ENCODE peak calls at places on chromosomes 7 and 10, in four cellular contexts. One of them, this sample, is unnamed.

GRCh38 chr7:99309141-99309540 is 16.6 kb upstream of the ARPC1A start:
- DNase-seq in K562: no peak
- DNase-seq in GM12878: no peak
- DNase-seq in HL-60: no peak
- DNase-seq in this sample: no peak

GRCh38 chr7:152899482-152900166 is 140.1 kb downstream of the ACTR3B start:
- DNase-seq in K562: no peak
- DNase-seq in GM12878: no peak
- DNase-seq in HL-60: no peak
- DNase-seq in this sample: no peak

GRCh38 chr10:63064706-63065105 is 68.4 kb upstream of the NRBF2 start:
- DNase-seq in K562: no peak
- DNase-seq in GM12878: no peak
- DNase-seq in HL-60: no peak
- DNase-seq in this sample: no peak

GRCh38 chr10:132554991-132555647 is 17.5 kb downstream of the INPP5A start:
- DNase-seq in K562: peak
- DNase-seq in GM12878: no peak
- DNase-seq in HL-60: peak
- DNase-seq in this sample: peak

GRCh38 chr10:97921581-97922377 is 72.1 kb downstream of the GOLGA7B start:
- DNase-seq in K562: no peak
- DNase-seq in GM12878: no peak
- DNase-seq in HL-60: no peak
- DNase-seq in this sample: no peak

GRCh38 chr10:116961305-116962251 is 43.4 kb downstream of the SHTN1 start:
- DNase-seq in K562: no peak
- DNase-seq in GM12878: no peak
- DNase-seq in HL-60: no peak
- DNase-seq in this sample: no peak

GRCh38 chr7:154832557-154833138 is 170.3 kb downstream of the PAXIP1 start:
- DNase-seq in K562: peak
- DNase-seq in GM12878: no peak
- DNase-seq in HL-60: peak
- DNase-seq in this sample: peak

GRCh38 chr7:158837790-158838189 is 8.5 kb upstream of the ESYT2 start:
- DNase-seq in K562: no peak
- DNase-seq in GM12878: no peak
- DNase-seq in HL-60: no peak
- DNase-seq in this sample: no peak

GRCh38 chr7:159049266-159050025 is 95.2 kb downstream of the VIPR2 start:
- DNase-seq in K562: no peak
- DNase-seq in GM12878: no peak
- DNase-seq in HL-60: no peak
- DNase-seq in this sample: no peak

GRCh38 chr7:45107356-45107755 is 4.1 kb downstream of the TBRG4 start:
- DNase-seq in K562: no peak
- DNase-seq in GM12878: no peak
- DNase-seq in HL-60: no peak
- DNase-seq in this sample: no peak

GRCh38 chr10:110363572-110364411 is 59.1 kb upstream of the SMNDC1 start:
- DNase-seq in K562: no peak
- DNase-seq in GM12878: no peak
- DNase-seq in HL-60: no peak
- DNase-seq in this sample: no peak

GRCh38 chr10:15476337-15476736 is 105.2 kb upstream of the FAM171A1 start:
- DNase-seq in K562: no peak
- DNase-seq in GM12878: no peak
- DNase-seq in HL-60: no peak
- DNase-seq in this sample: no peak

GRCh38 chr10:1344846-1345245 is 288.7 kb downstream of the WDR37 start:
- DNase-seq in K562: no peak
- DNase-seq in GM12878: no peak
- DNase-seq in HL-60: no peak
- DNase-seq in this sample: no peak

GRCh38 chr10:1093696-1094095 is 37.5 kb downstream of the WDR37 start:
- DNase-seq in K562: no peak
- DNase-seq in GM12878: no peak
- DNase-seq in HL-60: no peak
- DNase-seq in this sample: no peak

GRCh38 chr10:15168296-15168780 is at the start of gene NMT2:
- DNase-seq in K562: peak
- DNase-seq in GM12878: no peak
- DNase-seq in HL-60: no peak
- DNase-seq in this sample: peak

GRCh38 chr10:124152781-124153600 is 59.6 kb upstream of the CHST15 start:
- DNase-seq in K562: peak
- DNase-seq in GM12878: peak
- DNase-seq in HL-60: peak
- DNase-seq in this sample: peak

GRCh38 chr10:28089467-28089866 is 90.6 kb upstream of the ODAD2 start:
- DNase-seq in K562: no peak
- DNase-seq in GM12878: no peak
- DNase-seq in HL-60: no peak
- DNase-seq in this sample: no peak
- TF ChIP-seq POLR2AphosphoS5 in K562: no peak
- TF ChIP-seq POLR2AphosphoS5 in GM12878: no peak
- TF ChIP-seq POLR2AphosphoS5 in HL-60: no peak
- TF ChIP-seq POLR2AphosphoS5 in this sample: no peak

GRCh38 chr10:131258256-131258655 is 53.3 kb downstream of the TCERG1L start:
- DNase-seq in K562: no peak
- DNase-seq in GM12878: no peak
- DNase-seq in HL-60: no peak
- DNase-seq in this sample: no peak
- TF ChIP-seq SPI1 in K562: no peak
- TF ChIP-seq SPI1 in GM12878: no peak
- TF ChIP-seq SPI1 in HL-60: no peak
- TF ChIP-seq SPI1 in this sample: no peak

GRCh38 chr7:2519119-2519930 is at the start of gene LFNG:
- DNase-seq in K562: peak
- DNase-seq in GM12878: peak
- DNase-seq in HL-60: peak
- DNase-seq in this sample: peak
- TF ChIP-seq POLR2AphosphoS5 in K562: no peak
- TF ChIP-seq POLR2AphosphoS5 in GM12878: peak
- TF ChIP-seq POLR2AphosphoS5 in HL-60: peak
- TF ChIP-seq POLR2AphosphoS5 in this sample: no peak

GRCh38 chr7:150973571-150974451 is 4.3 kb downstream of the KCNH2 start:
- DNase-seq in K562: no peak
- DNase-seq in GM12878: no peak
- DNase-seq in HL-60: no peak
- DNase-seq in this sample: no peak
- TF ChIP-seq SPI1 in K562: no peak
- TF ChIP-seq SPI1 in GM12878: no peak
- TF ChIP-seq SPI1 in HL-60: no peak
- TF ChIP-seq SPI1 in this sample: no peak

GRCh38 chr7:84631913-84632312 is 437.3 kb upstream of the SEMA3A start:
- DNase-seq in K562: no peak
- DNase-seq in GM12878: no peak
- DNase-seq in HL-60: no peak
- DNase-seq in this sample: no peak

GRCh38 chr7:84638339-84638697 is 443.7 kb upstream of the SEMA3A start:
- DNase-seq in K562: no peak
- DNase-seq in GM12878: no peak
- DNase-seq in HL-60: no peak
- DNase-seq in this sample: no peak

GRCh38 chr7:84642611-84643010 is 448.0 kb upstream of the SEMA3A start:
- DNase-seq in K562: no peak
- DNase-seq in GM12878: no peak
- DNase-seq in HL-60: no peak
- DNase-seq in this sample: no peak

GRCh38 chr7:84640637-84641036 is 446.0 kb upstream of the SEMA3A start:
- DNase-seq in K562: no peak
- DNase-seq in GM12878: no peak
- DNase-seq in HL-60: no peak
- DNase-seq in this sample: no peak

GRCh38 chr7:84637568-84638338 is 443.2 kb upstream of the SEMA3A start:
- DNase-seq in K562: no peak
- DNase-seq in GM12878: no peak
- DNase-seq in HL-60: no peak
- DNase-seq in this sample: no peak
- TF ChIP-seq POLR2AphosphoS5 in K562: no peak
- TF ChIP-seq POLR2AphosphoS5 in GM12878: no peak
- TF ChIP-seq POLR2AphosphoS5 in HL-60: no peak
- TF ChIP-seq POLR2AphosphoS5 in this sample: no peak

GRCh38 chr7:75734586-75735047 is 4.1 kb downstream of the HIP1 start:
- DNase-seq in K562: peak
- DNase-seq in GM12878: no peak
- DNase-seq in HL-60: no peak
- DNase-seq in this sample: no peak
- TF ChIP-seq SPI1 in K562: no peak
- TF ChIP-seq SPI1 in GM12878: no peak
- TF ChIP-seq SPI1 in HL-60: no peak
- TF ChIP-seq SPI1 in this sample: no peak

GRCh38 chr10:103450201-103450695 is 1.9 kb downstream of the CALHM2 start:
- DNase-seq in K562: no peak
- DNase-seq in GM12878: no peak
- DNase-seq in HL-60: no peak
- DNase-seq in this sample: no peak

GRCh38 chr10:103452714-103453230 is 602 bp upstream of the CALHM2 start:
- DNase-seq in K562: no peak
- DNase-seq in GM12878: no peak
- DNase-seq in HL-60: no peak
- DNase-seq in this sample: no peak

GRCh38 chr10:103454026-103454425 is 1.9 kb upstream of the CALHM2 start:
- DNase-seq in K562: no peak
- DNase-seq in GM12878: no peak
- DNase-seq in HL-60: no peak
- DNase-seq in this sample: no peak

GRCh38 chr10:103451091-103451801 is 924 bp downstream of the CALHM2 start:
- DNase-seq in K562: peak
- DNase-seq in GM12878: no peak
- DNase-seq in HL-60: peak
- DNase-seq in this sample: peak

GRCh38 chr10:103451871-103452713 is at the start of gene CALHM2:
- DNase-seq in K562: no peak
- DNase-seq in GM12878: no peak
- DNase-seq in HL-60: peak
- DNase-seq in this sample: peak
- TF ChIP-seq POLR2AphosphoS5 in K562: no peak
- TF ChIP-seq POLR2AphosphoS5 in GM12878: peak
- TF ChIP-seq POLR2AphosphoS5 in HL-60: no peak
- TF ChIP-seq POLR2AphosphoS5 in this sample: peak

DNA sequence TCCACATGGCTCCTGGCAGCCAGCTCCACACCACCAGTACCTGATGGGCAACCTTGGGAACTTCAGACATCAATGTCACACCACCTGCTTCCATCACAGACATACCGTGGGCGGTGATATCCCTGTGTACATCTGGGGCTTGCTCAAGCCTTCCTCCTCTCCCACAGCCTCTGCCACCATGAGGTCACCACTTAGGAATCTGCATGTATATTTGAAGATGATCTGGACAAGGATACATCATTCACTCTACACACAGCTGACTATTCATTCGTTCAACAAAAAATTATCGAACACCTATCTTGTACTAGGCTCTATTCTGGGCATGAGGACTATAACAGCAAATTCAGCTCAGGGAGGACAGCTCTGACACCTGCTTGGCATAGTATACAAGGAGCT is 6.8 kb downstream of the DLG5 start:
- DNase-seq in K562: peak
- DNase-seq in GM12878: no peak
- DNase-seq in HL-60: no peak
- DNase-seq in this sample: no peak
- TF ChIP-seq SPI1 in K562: no peak
- TF ChIP-seq SPI1 in GM12878: no peak
- TF ChIP-seq SPI1 in HL-60: no peak
- TF ChIP-seq SPI1 in this sample: no peak

This sample was measured in GM12891.